ENCODE peak calls at places on chromosomes 16 and 17, in four cellular contexts. Y, E, F and Q are unnamed samples.
A peak's percentile ranks its signal among the peaks of the same experiment; 100 is the strongest.

GRCh38 chr17:31211352-31212012 is 85.6 kb downstream of the OMG start:
- DNase-seq in Y (no peak), E (no peak), F (no peak), Q (no peak)

GRCh38 chr16:50547944-50548658 is at the start of gene NKD1:
- DNase-seq in Y (peak; percentile 71), E (peak; percentile 73), F (peak; percentile 80), Q (peak; percentile 31)

GRCh38 chr17:21399476-21400203 is 23.5 kb downstream of the KCNJ12 start:
- DNase-seq in Y (no peak), E (no peak), F (no peak), Q (no peak)

GRCh38 chr16:69443809-69444611 is 19.6 kb downstream of the CYB5B start:
- DNase-seq in Y (no peak), E (peak; percentile 51), F (no peak), Q (no peak)

GRCh38 chr16:59046335-59046734 is 312.2 kb upstream of the GOT2 start:
- DNase-seq in Y (no peak), E (no peak), F (no peak), Q (no peak)

GRCh38 chr17:78512976-78513375 is 64.2 kb downstream of the DNAH17 start:
- DNase-seq in Y (no peak), E (no peak), F (no peak), Q (no peak)

GRCh38 chr17:77011173-77012011 is 129.4 kb upstream of the SEC14L1 start:
- DNase-seq in Y (no peak), E (no peak), F (peak; percentile 62), Q (no peak)

GRCh38 chr17:79878346-79878745 is 39.1 kb upstream of the CBX4 start:
- DNase-seq in Y (no peak), E (no peak), F (no peak), Q (no peak)

GRCh38 chr17:8745586-8746500 is 1.2 kb upstream of the CCDC42 start:
- DNase-seq in Y (peak; percentile 63), E (peak; percentile 64), F (peak; percentile 82), Q (peak; percentile 21)

GRCh38 chr17:77499699-77500435 is 359.1 kb downstream of the SEC14L1 start:
- DNase-seq in Y (no peak), E (peak; percentile 9), F (no peak), Q (no peak)

GRCh38 chr17:36910513-36910912 is 26.8 kb upstream of the LHX1 start:
- DNase-seq in Y (no peak), E (no peak), F (no peak), Q (no peak)

GRCh38 chr16:1337486-1337885 is 4.0 kb downstream of the BAIAP3 start:
- DNase-seq in Y (no peak), E (no peak), F (no peak), Q (no peak)

GRCh38 chr16:29804455-29805231 is 1.7 kb upstream of the MAZ start:
- DNase-seq in Y (peak; percentile 65), E (peak; percentile 58), F (no peak), Q (no peak)

GRCh38 chr16:8120001-8120400 is 470.3 kb downstream of the TMEM114 start:
- DNase-seq in Y (no peak), E (no peak), F (no peak), Q (no peak)

GRCh38 chr17:82022310-82022980 is at the start of gene CENPX:
- DNase-seq in Y (no peak), E (no peak), F (no peak), Q (no peak)

GRCh38 chr16:87534751-87535150 is 41.9 kb upstream of the ZCCHC14 start:
- DNase-seq in Y (no peak), E (no peak), F (no peak), Q (no peak)

GRCh38 chr16:87533061-87533460 is 40.2 kb upstream of the ZCCHC14 start:
- DNase-seq in Y (no peak), E (no peak), F (no peak), Q (no peak)

GRCh38 chr16:87534030-87534653 is 41.3 kb upstream of the ZCCHC14 start:
- DNase-seq in Y (no peak), E (no peak), F (no peak), Q (no peak)

GRCh38 chr16:87528690-87529579 is 36.1 kb upstream of the ZCCHC14 start:
- DNase-seq in Y (no peak), E (no peak), F (no peak), Q (no peak)

GRCh38 chr16:87531418-87531817 is 38.6 kb upstream of the ZCCHC14 start:
- DNase-seq in Y (no peak), E (no peak), F (no peak), Q (no peak)
- H3K9me3 ChIP-seq in Y (peaks cover 14% of the 10 kb centered on the region), E (peaks cover 17% of the 10 kb centered on the region), F (peaks cover 10% of the 10 kb centered on the region), Q (peaks cover 7% of the 10 kb centered on the region)

GRCh38 chr17:7222093-7222971 is 2.6 kb downstream of the ACADVL start:
- DNase-seq in Y (no peak), E (peak; percentile 25), F (peak; percentile 21), Q (no peak)
- H3K27ac ChIP-seq in Y (no peak overlapping the region), E (no peak overlapping the region), F (no peak overlapping the region), Q (no peak overlapping the region)

GRCh38 chr16:77822656-77823055 is 34.3 kb downstream of the VAT1L start:
- DNase-seq in Y (no peak), E (no peak), F (no peak), Q (no peak)

GRCh38 chr16:77825196-77825595 is 36.8 kb downstream of the VAT1L start:
- DNase-seq in Y (no peak), E (no peak), F (no peak), Q (no peak)

GRCh38 chr16:77820340-77820739 is 32.0 kb downstream of the VAT1L start:
- DNase-seq in Y (no peak), E (no peak), F (no peak), Q (no peak)

GRCh38 chr16:77823067-77823466 is 34.7 kb downstream of the VAT1L start:
- DNase-seq in Y (no peak), E (no peak), F (no peak), Q (no peak)
- H3K4me1 ChIP-seq in Y (no peaks in the 10 kb centered on the region), E (no peaks in the 10 kb centered on the region), F (no peaks in the 10 kb centered on the region), Q (no peaks in the 10 kb centered on the region)

GRCh38 chr16:35908942-35909341 is 2449.5 kb downstream of the TP53TG3F start:
- DNase-seq in Y (no peak), E (no peak), F (no peak), Q (no peak)
- H3K9me3 ChIP-seq in Y (no peaks in the 10 kb centered on the region), E (no peaks in the 10 kb centered on the region), F (peaks cover 98% of the 10 kb centered on the region), Q (no peaks in the 10 kb centered on the region)

DNA sequence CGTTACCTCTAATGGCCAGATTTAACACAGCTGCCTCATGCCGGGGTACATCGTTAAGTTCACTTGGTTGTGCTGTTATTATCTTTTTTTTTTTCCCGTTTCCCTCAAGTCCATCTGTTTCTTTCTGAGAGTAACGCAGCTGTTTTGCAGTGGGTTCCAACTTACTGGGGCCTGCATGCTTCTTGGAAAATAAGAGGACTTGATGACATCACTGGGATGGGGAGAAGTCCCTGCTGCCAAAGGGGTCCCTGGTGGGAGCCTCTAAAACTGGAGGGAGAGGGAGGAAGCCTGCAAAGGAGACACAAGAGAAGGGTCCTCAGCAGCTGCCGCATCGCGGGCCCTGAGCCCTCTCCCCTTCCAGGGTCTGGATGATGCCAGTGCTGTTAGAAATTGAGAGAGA is 77.7 kb upstream of the NOL11 start:
- DNase-seq in Y (no peak), E (no peak), F (no peak), Q (no peak)
- H3K27ac ChIP-seq in Y (no peak overlapping the region), E (no peak overlapping the region), F (no peak overlapping the region), Q (no peak overlapping the region)